ENCODE peak calls at places on chromosomes 4 and X, in four cellular contexts. H is COR-L47, U is BE2C, B is activated T-cell treated with anti-CD3 and anti-CD28 coated beads for 24 hours. A is an unnamed sample.

GRCh38 chr4:692771-693554 is 4.0 kb upstream of the SLC49A3 start:
- DNase-seq in H (no peak), U (no peak), B (no peak), A (no peak)

GRCh38 chr4:11585506-11585905 is 156.8 kb upstream of the HS3ST1 start:
- DNase-seq in H (no peak), U (no peak), B (no peak), A (no peak)

GRCh38 chrX:23008431-23009099 is 8.8 kb downstream of the DDX53 start:
- DNase-seq in H (peak; percentile 3), U (peak; percentile 10), B (no peak), A (peak; percentile 11)

GRCh38 chr4:92121099-92121498 is 182.7 kb upstream of the GRID2 start:
- DNase-seq in H (no peak), U (no peak), B (no peak), A (no peak)

GRCh38 chr4:13240066-13240465 is 244.1 kb downstream of the RAB28 start:
- DNase-seq in H (no peak), U (no peak), B (no peak), A (no peak)

GRCh38 chr4:55866973-55867574 is 13.6 kb downstream of the EXOC1 start:
- DNase-seq in H (peak; percentile 47), U (peak; percentile 19), B (no peak), A (peak; percentile 37)

GRCh38 chrX:40192196-40192595 is 94.4 kb upstream of the BCOR start:
- DNase-seq in H (no peak), U (no peak), B (no peak), A (no peak)

GRCh38 chr4:84024405-84024804 is 474.7 kb downstream of the NKX6-1 start:
- DNase-seq in H (no peak), U (no peak), B (no peak), A (no peak)

GRCh38 chrX:71919436-71919835 is 8.8 kb downstream of the NHSL2 start:
- DNase-seq in H (no peak), U (no peak), B (no peak), A (peak; percentile 63)

GRCh38 chr4:84319124-84319523 is 180.0 kb downstream of the NKX6-1 start:
- DNase-seq in H (no peak), U (no peak), B (no peak), A (peak; percentile 13)

GRCh38 chr4:73311428-73311827 is 52.8 kb upstream of the ANKRD17 start:
- DNase-seq in H (peak; percentile 9), U (no peak), B (no peak), A (peak; percentile 48)

GRCh38 chr4:15682790-15683495 is 1.3 kb downstream of the FAM200B start:
- DNase-seq in H (no peak), U (no peak), B (no peak), A (no peak)

GRCh38 chr4:76377922-76378321 is 43.0 kb downstream of the CCDC158 start:
- DNase-seq in H (no peak), U (peak; percentile 60), B (peak; percentile 10), A (peak; percentile 40)

GRCh38 chr4:2907706-2908293 is 55.4 kb downstream of the NOP14 start:
- DNase-seq in H (no peak), U (no peak), B (no peak), A (no peak)

GRCh38 chr4:1099684-1100335 is 13.6 kb downstream of the RNF212 start:
- DNase-seq in H (no peak), U (no peak), B (no peak), A (no peak)

GRCh38 chr4:22217480-22217879 is 268.9 kb upstream of the KCNIP4 start:
- DNase-seq in H (no peak), U (no peak), B (no peak), A (no peak)

GRCh38 chrX:30572004-30572403 is 5.6 kb downstream of the TASL start:
- DNase-seq in H (no peak), U (no peak), B (no peak), A (no peak)

GRCh38 chrX:23840674-23841073 is 57.7 kb downstream of the SAT1 start:
- DNase-seq in H (no peak), U (no peak), B (no peak), A (no peak)

GRCh38 chrX:94751611-94752010 is 1077.6 kb downstream of the FAM133A start:
- DNase-seq in H (no peak), U (no peak), B (no peak), A (no peak)

GRCh38 chrX:152641256-152641875 is 3.7 kb downstream of the GABRQ start:
- DNase-seq in H (no peak), U (no peak), B (no peak), A (no peak)